ENCODE peak calls at places on chromosomes 3 and 15, in five cellular contexts. K, T, C, F and N are unnamed samples.

GRCh38 chr3:14562441-14562840 is 22.3 kb upstream of the GRIP2 start:
- DNase-seq in K (no peak), T (no peak), C (no peak), F (no peak), N (no peak)

GRCh38 chr15:98547255-98547654 is 101.1 kb upstream of the IGF1R start:
- DNase-seq in K (no peak), T (no peak), C (no peak), F (peak; percentile 11), N (no peak)

GRCh38 chr15:57496946-57497944 is 94.5 kb upstream of the MYZAP start:
- DNase-seq in K (no peak), T (no peak), C (no peak), F (peak; percentile 35), N (no peak)

GRCh38 chr3:147389265-147390175 is 16.8 kb downstream of the ZIC4 start:
- DNase-seq in K (no peak), T (no peak), C (no peak), F (peak; percentile 38), N (no peak)

GRCh38 chr15:91548588-91548987 is 304.9 kb upstream of the SLCO3A1 start:
- DNase-seq in K (no peak), T (no peak), C (no peak), F (no peak), N (no peak)

GRCh38 chr15:100726070-100726420 is 123.7 kb downstream of the ASB7 start:
- DNase-seq in K (no peak), T (no peak), C (no peak), F (no peak), N (no peak)

GRCh38 chr3:87167634-87168456 is 59.3 kb upstream of the CHMP2B start:
- DNase-seq in K (no peak), T (no peak), C (no peak), F (peak; percentile 67), N (no peak)

GRCh38 chr3:141426404-141427034 is 58.2 kb downstream of the ZBTB38 start:
- DNase-seq in K (no peak), T (no peak), C (no peak), F (no peak), N (peak; percentile 89)